ENCODE peak calls at places on chromosomes 7 and 10, in nine cellular contexts. U is lower lobe of right lung, P is prostate gland, K is stomach, W is DND-41, F is body of pancreas, X is GM23338, R is cardiac muscle cell, E is A549. D is an unnamed sample. For H3K4me1, the result is how much of the 10 kb centered on the place peaks cover.

GRCh38 chr10:36324831-36325230 is 682.7 kb upstream of the FZD8 start:
- DNase-seq in U (no peak), P (no peak), K (no peak), W (no peak), F (no peak), X (no peak), R (no peak), E (no peak), D (no peak)

GRCh38 chr7:150388306-150388705 is 9.2 kb downstream of the ZNF775 start:
- DNase-seq in U (no peak), P (no peak), K (no peak), W (no peak), F (no peak), X (no peak), R (no peak), E (no peak), D (peak)

GRCh38 chr7:1355568-1356340 is 103.5 kb downstream of the MICALL2 start:
- DNase-seq in U (peak), P (no peak), K (no peak), W (no peak), F (no peak), X (no peak), R (no peak), E (no peak), D (peak)

GRCh38 chr10:18279202-18279601 is 139.0 kb downstream of the CACNB2 start:
- DNase-seq in U (no peak), P (no peak), K (no peak), W (peak), F (no peak), X (no peak), R (peak), E (no peak), D (no peak)

GRCh38 chr7:73850212-73850611 is 7.9 kb upstream of the METTL27 start:
- DNase-seq in U (no peak), P (no peak), K (no peak), W (no peak), F (no peak), X (no peak), R (no peak), E (no peak), D (peak)

GRCh38 chr7:24441331-24442059 is 131.8 kb upstream of the PALS2 start:
- DNase-seq in U (no peak), P (no peak), K (no peak), W (no peak), F (no peak), X (no peak), R (no peak), E (no peak), D (no peak)

GRCh38 chr10:34526758-34527730 is 288.1 kb downstream of the PARD3 start:
- DNase-seq in U (no peak), P (no peak), K (no peak), W (no peak), F (no peak), X (peak), R (peak), E (peak), D (no peak)

GRCh38 chr10:21057436-21057835 is 160.3 kb upstream of the NEBL start:
- DNase-seq in U (no peak), P (no peak), K (no peak), W (no peak), F (no peak), X (no peak), R (no peak), E (no peak), D (no peak)

GRCh38 chr10:63376560-63377304 is 89.0 kb downstream of the JMJD1C start:
- DNase-seq in U (no peak), P (no peak), K (no peak), W (no peak), F (no peak), X (no peak), R (peak), E (no peak), D (no peak)

GRCh38 chr10:110664483-110665420 is 20.6 kb downstream of the RBM20 start:
- DNase-seq in U (no peak), P (no peak), K (no peak), W (no peak), F (no peak), X (no peak), R (peak), E (no peak), D (no peak)

GRCh38 chr7:20560325-20561180 is 54.9 kb upstream of the ABCB5 start:
- DNase-seq in U (no peak), P (no peak), K (no peak), W (no peak), F (no peak), X (peak), R (no peak), E (no peak), D (no peak)

GRCh38 chr7:76294344-76295024 is 8.0 kb upstream of the HSPB1 start:
- DNase-seq in U (peak), P (peak), K (peak), W (no peak), F (peak), X (peak), R (peak), E (peak), D (peak)

GRCh38 chr7:39453743-39454355 is 112.4 kb upstream of the YAE1 start:
- DNase-seq in U (no peak), P (no peak), K (peak), W (peak), F (peak), X (peak), R (peak), E (peak), D (no peak)

GRCh38 chr10:53406532-53406931 is 633.9 kb upstream of the MBL2 start:
- DNase-seq in U (no peak), P (no peak), K (no peak), W (no peak), F (no peak), X (no peak), R (no peak), E (no peak), D (no peak)

GRCh38 chr7:157834501-157835143 is 497.8 kb downstream of the DNAJB6 start:
- DNase-seq in U (peak), P (no peak), K (no peak), W (no peak), F (no peak), X (no peak), R (no peak), E (no peak), D (peak)

GRCh38 chr7:46955526-46955925 is 626.4 kb downstream of the TNS3 start:
- DNase-seq in U (no peak), P (no peak), K (no peak), W (no peak), F (no peak), X (no peak), R (no peak), E (no peak), D (no peak)

GRCh38 chr7:23618241-23618640 is 21.1 kb downstream of the CCDC126 start:
- DNase-seq in U (no peak), P (no peak), K (no peak), W (no peak), F (no peak), X (no peak), R (no peak), E (no peak), D (no peak)

GRCh38 chr10:77391605-77392235 is 245.9 kb downstream of the KCNMA1 start:
- DNase-seq in U (peak), P (peak), K (peak), W (peak), F (peak), X (peak), R (peak), E (peak), D (no peak)

GRCh38 chr7:141664450-141664849 is 37.5 kb downstream of the DENND11 start:
- DNase-seq in U (no peak), P (no peak), K (peak), W (no peak), F (no peak), X (no peak), R (no peak), E (no peak), D (no peak)

GRCh38 chr10:16854623-16855022 is 37.4 kb upstream of the RSU1 start:
- DNase-seq in U (no peak), P (no peak), K (no peak), W (no peak), F (no peak), X (no peak), R (peak), E (no peak), D (no peak)

GRCh38 chr7:106114735-106115383 is 2.7 kb upstream of the SYPL1 start:
- DNase-seq in U (no peak), P (no peak), K (peak), W (no peak), F (no peak), X (no peak), R (no peak), E (no peak), D (no peak)

GRCh38 chr10:103153765-103154197 is 39.3 kb downstream of the NT5C2 start:
- DNase-seq in U (no peak), P (no peak), K (no peak), W (no peak), F (no peak), X (peak), R (peak), E (no peak), D (no peak)

GRCh38 chr7:151877911-151878835 is 1.3 kb upstream of the PRKAG2 start:
- DNase-seq in U (peak), P (no peak), K (no peak), W (no peak), F (no peak), X (no peak), R (no peak), E (no peak), D (peak)

GRCh38 chr7:118949031-118949430 is 724.5 kb downstream of the ANKRD7 start:
- DNase-seq in U (no peak), P (no peak), K (no peak), W (no peak), F (no peak), X (no peak), R (no peak), E (no peak), D (no peak)

GRCh38 chr7:117271566-117271965 is 51.3 kb downstream of the WNT2 start:
- DNase-seq in U (no peak), P (no peak), K (no peak), W (no peak), F (no peak), X (no peak), R (no peak), E (no peak), D (no peak)

GRCh38 chr10:10831085-10831484 is 186.6 kb upstream of the CELF2 start:
- DNase-seq in U (peak), P (no peak), K (no peak), W (no peak), F (no peak), X (no peak), R (peak), E (no peak), D (peak)

GRCh38 chr7:102836206-102836938 is 76.4 kb upstream of the LRRC17 start:
- DNase-seq in U (no peak), P (no peak), K (no peak), W (no peak), F (no peak), X (no peak), R (peak), E (peak), D (no peak)

GRCh38 chr10:133415752-133416151 is 8.7 kb downstream of the SPRN start:
- DNase-seq in U (peak), P (no peak), K (no peak), W (no peak), F (no peak), X (no peak), R (no peak), E (no peak), D (no peak)

GRCh38 chr7:104971290-104972071 is 42.5 kb upstream of the KMT2E start:
- DNase-seq in U (no peak), P (peak), K (peak), W (no peak), F (no peak), X (no peak), R (peak), E (no peak), D (no peak)

GRCh38 chr10:13724484-13724883 is 137.7 kb downstream of the PRPF18 start:
- DNase-seq in U (no peak), P (no peak), K (no peak), W (no peak), F (no peak), X (no peak), R (no peak), E (no peak), D (no peak)

GRCh38 chr10:88991900-88992237 is 1.3 kb downstream of the FAS start:
- DNase-seq in U (no peak), P (no peak), K (no peak), W (no peak), F (no peak), X (no peak), R (no peak), E (peak), D (no peak)

GRCh38 chr10:6607187-6607586 is 27.1 kb upstream of the PRKCQ start:
- DNase-seq in U (no peak), P (no peak), K (no peak), W (peak), F (no peak), X (no peak), R (no peak), E (no peak), D (no peak)

GRCh38 chr10:69449841-69450240 is 1.4 kb upstream of the TSPAN15 start:
- DNase-seq in U (peak), P (no peak), K (peak), W (peak), F (peak), X (peak), R (peak), E (peak), D (no peak)
- H3K4me1 ChIP-seq in U (half or more), P (under half), K (half or more), W (under half), F (under half), X (under half), R (under half), E (half or more), D (half or more)

GRCh38 chr7:125526092-125526491 is 596.5 kb upstream of the POT1 start:
- DNase-seq in U (no peak), P (no peak), K (no peak), W (no peak), F (no peak), X (no peak), R (no peak), E (no peak), D (no peak)

GRCh38 chr7:125526958-125527357 is 597.3 kb upstream of the POT1 start:
- DNase-seq in U (no peak), P (no peak), K (no peak), W (no peak), F (no peak), X (no peak), R (no peak), E (no peak), D (no peak)

GRCh38 chr7:125530553-125530952 is 600.9 kb upstream of the POT1 start:
- DNase-seq in U (no peak), P (no peak), K (no peak), W (no peak), F (no peak), X (no peak), R (no peak), E (no peak), D (no peak)

GRCh38 chr7:125529237-125529636 is 599.6 kb upstream of the POT1 start:
- DNase-seq in U (no peak), P (no peak), K (no peak), W (no peak), F (no peak), X (no peak), R (no peak), E (no peak), D (no peak)
- H3K4me3 ChIP-seq in U (no peak), P (no peak), K (no peak), W (no peak), F (no peak), X (no peak), R (no peak), E (no peak), D (no peak)

DNA sequence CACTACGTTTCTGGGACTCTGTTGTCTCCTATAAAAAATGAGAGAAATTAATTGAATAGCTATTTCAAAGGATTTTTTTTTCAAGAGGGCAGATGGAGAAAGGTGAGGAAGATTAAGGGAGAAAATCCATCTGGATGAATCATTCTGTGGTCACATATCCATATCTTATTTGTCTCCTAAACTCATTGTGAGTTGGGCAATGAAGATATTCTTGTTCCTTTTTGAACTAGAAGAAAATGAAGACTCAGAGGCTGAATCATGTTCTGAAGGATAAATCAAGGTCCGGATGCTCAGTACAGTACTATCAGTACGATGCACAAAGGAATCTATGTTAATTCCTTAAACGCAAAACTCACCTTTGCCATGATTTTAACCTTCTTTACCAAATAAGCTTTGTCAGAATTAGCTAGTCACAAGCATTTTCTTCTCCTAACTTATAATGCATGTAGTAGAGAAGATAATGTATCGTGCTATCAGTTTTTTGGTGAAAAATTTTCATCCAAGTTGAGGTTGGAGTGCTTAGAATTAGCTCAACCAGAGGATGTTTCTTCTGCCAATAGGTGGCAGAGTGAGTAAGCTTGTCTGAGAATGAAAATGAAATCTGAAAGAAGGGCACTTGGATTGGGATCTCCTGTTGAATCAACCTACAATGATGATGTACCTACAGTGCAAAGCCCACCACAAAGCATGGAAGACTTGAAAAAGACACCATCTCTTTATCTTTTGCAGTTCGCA is 446.9 kb downstream of the KIF20B start:
- DNase-seq in U (no peak), P (no peak), K (no peak), W (no peak), F (no peak), X (peak), R (peak), E (no peak), D (no peak)
- TF ChIP-seq CTCF in U (peak), P (no peak), K (peak), W (peak), F (no peak), X (peak), R (peak), E (peak), D (peak)

DNA sequence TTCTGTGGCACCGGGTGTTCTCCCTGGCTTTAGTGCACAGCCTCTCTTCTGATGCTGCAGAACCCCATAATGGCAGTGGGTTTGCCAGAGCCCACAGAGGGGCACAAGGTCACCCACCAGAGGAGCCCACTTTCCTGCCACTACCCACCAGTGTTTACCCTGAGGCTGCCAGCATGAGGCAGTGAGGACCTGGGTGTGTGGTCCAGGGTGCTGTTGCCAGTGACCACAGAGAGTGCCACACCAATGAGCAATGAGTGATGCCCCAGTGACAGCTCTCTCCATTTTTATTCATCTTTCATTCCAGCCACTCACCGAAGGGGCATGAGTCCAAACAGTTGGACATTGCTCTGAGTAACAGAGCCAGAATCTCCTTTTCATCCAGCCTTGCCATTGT is 34.8 kb downstream of the MTURN start:
- DNase-seq in U (no peak), P (no peak), K (no peak), W (no peak), F (no peak), X (no peak), R (no peak), E (no peak), D (no peak)
- H3K4me1 ChIP-seq in U (under half), P (under half), K (under half), W (under half), F (under half), X (under half), R (under half), E (under half), D (half or more)

DNA sequence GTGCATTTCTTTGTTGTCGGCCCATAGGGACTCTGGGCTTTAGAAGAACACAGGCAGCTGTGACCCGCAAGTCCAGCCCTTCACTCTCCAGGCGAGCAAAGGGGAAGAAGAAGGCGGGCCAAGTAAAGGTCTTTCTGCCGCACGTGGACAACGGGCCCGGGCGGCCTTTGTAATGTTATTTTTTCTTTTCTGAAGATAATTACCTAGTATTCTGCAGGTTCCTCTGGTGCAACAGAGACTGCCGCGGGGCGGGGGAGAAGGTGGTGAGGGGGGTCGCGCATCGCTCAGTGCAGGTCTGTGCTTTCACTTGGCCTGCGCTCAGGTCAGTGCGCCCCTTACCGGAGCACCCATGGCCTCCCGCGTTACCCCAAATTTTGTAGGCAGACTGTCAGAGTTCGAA is 7.1 kb upstream of the TBX20 start:
- DNase-seq in U (no peak), P (no peak), K (no peak), W (no peak), F (no peak), X (peak), R (no peak), E (no peak), D (no peak)
- H3K4me3 ChIP-seq in U (no peak), P (no peak), K (no peak), W (no peak), F (no peak), X (peak), R (no peak), E (no peak), D (no peak)

GRCh38 chr10:79491171-79491835 is 21.0 kb upstream of the EIF5AL1 start:
- DNase-seq in U (no peak), P (no peak), K (no peak), W (no peak), F (no peak), X (peak), R (no peak), E (no peak), D (no peak)
- TF ChIP-seq CTCF in U (no peak), P (no peak), K (no peak), W (peak), F (no peak), X (no peak), R (no peak), E (no peak), D (no peak)

D was measured in left lung.